ENCODE peak calls at places on chromosomes 7 and 10, in nine cellular contexts. A is lower lobe of right lung, J is gastrocnemius medialis, Q is adipocyte, V is ovary, E is heart right ventricle, B is SK-N-SH, K is A549, I is SJSA1. S is an unnamed sample. For H3K4me1, the result is how much of the 10 kb centered on the place peaks cover.

GRCh38 chr10:71957546-71958275 is 6.5 kb upstream of the CHST3 start:
- DNase-seq in A (no peak), J (no peak), E (no peak), K (no peak), V (no peak), B (no peak), I (no peak), Q (peak), S (no peak)

GRCh38 chr7:88888684-88889083 is 93.1 kb upstream of the TEX47 start:
- DNase-seq in Q (peak), J (no peak), V (no peak), B (no peak), I (no peak), E (no peak), K (no peak), A (no peak), S (no peak)

GRCh38 chr7:43038229-43038628 is 74.2 kb upstream of the HECW1 start:
- DNase-seq in E (no peak), V (no peak), J (no peak), Q (peak), I (peak), B (no peak), K (no peak), A (no peak), S (no peak)

GRCh38 chr7:143320620-143321019 is 4.7 kb downstream of the CLCN1 start:
- DNase-seq in B (no peak), V (no peak), J (no peak), K (no peak), A (no peak), I (no peak), Q (no peak), E (no peak), S (no peak)

GRCh38 chr7:112362053-112362650 is 88.1 kb upstream of the IFRD1 start:
- DNase-seq in Q (peak), J (no peak), K (no peak), V (no peak), A (no peak), E (no peak), I (no peak), B (no peak), S (no peak)

GRCh38 chr7:130673066-130673465 is 4.5 kb upstream of the COPG2 start:
- DNase-seq in J (no peak), V (no peak), A (no peak), B (no peak), I (no peak), E (no peak), Q (no peak), K (no peak), S (no peak)

GRCh38 chr7:122304604-122304975 is at the start of gene FEZF1:
- DNase-seq in E (no peak), J (no peak), V (no peak), B (no peak), I (no peak), Q (no peak), K (no peak), A (peak), S (no peak)

GRCh38 chr10:12730809-12731519 is 270.5 kb downstream of the CCDC3 start:
- DNase-seq in E (no peak), I (no peak), J (no peak), Q (no peak), A (no peak), V (no peak), K (no peak), B (no peak), S (peak)

GRCh38 chr7:120941064-120941463 is 9.5 kb upstream of the ING3 start:
- DNase-seq in Q (peak), I (no peak), B (no peak), V (no peak), K (no peak), E (no peak), A (no peak), J (no peak), S (no peak)

GRCh38 chr7:117470777-117471176 is 9.0 kb upstream of the CFTR start:
- DNase-seq in K (no peak), Q (no peak), I (no peak), J (no peak), E (peak), A (no peak), B (no peak), V (no peak), S (no peak)

GRCh38 chr10:24466616-24466949 is 257.1 kb downstream of the ARHGAP21 start:
- DNase-seq in I (no peak), A (no peak), B (no peak), E (no peak), V (no peak), Q (no peak), K (no peak), J (no peak), S (no peak)

GRCh38 chr10:100504101-100504500 is 15.6 kb downstream of the SEC31B start:
- DNase-seq in K (no peak), B (no peak), V (no peak), Q (peak), E (no peak), A (no peak), J (no peak), I (peak), S (no peak)

GRCh38 chr7:28106316-28106957 is 74.2 kb downstream of the JAZF1 start:
- DNase-seq in I (peak), J (peak), V (no peak), Q (peak), A (no peak), K (no peak), E (peak), B (no peak), S (no peak)

GRCh38 chr10:48363617-48364355 is 57.3 kb downstream of the MAPK8 start:
- DNase-seq in B (peak), Q (peak), I (peak), A (no peak), J (peak), K (peak), E (peak), V (no peak), S (no peak)

GRCh38 chr7:42980514-42980913 is 48.3 kb downstream of the MRPL32 start:
- DNase-seq in Q (no peak), A (no peak), E (no peak), I (no peak), K (no peak), V (no peak), J (no peak), B (no peak), S (no peak)

GRCh38 chr7:137755438-137755837 is 91.3 kb downstream of the DGKI start:
- DNase-seq in B (no peak), A (no peak), I (no peak), E (no peak), K (no peak), V (no peak), Q (no peak), J (no peak), S (no peak)

GRCh38 chr7:143974457-143974856 is 19.8 kb downstream of the OR2F1 start:
- DNase-seq in A (no peak), B (no peak), J (no peak), K (peak), I (no peak), V (no peak), E (no peak), Q (no peak), S (no peak)

GRCh38 chr7:73423519-73424485 is 9.8 kb upstream of the FZD9 start:
- DNase-seq in K (no peak), J (no peak), A (no peak), B (no peak), I (no peak), V (peak), E (peak), Q (peak), S (no peak)

GRCh38 chr7:141533149-141533949 is 17.9 kb upstream of the AGK start:
- DNase-seq in I (peak), Q (peak), V (peak), J (peak), E (peak), B (peak), A (peak), K (peak), S (peak)

GRCh38 chr10:112687647-112688046 is 240.6 kb downstream of the VTI1A start:
- DNase-seq in V (no peak), Q (peak), E (no peak), A (no peak), K (no peak), I (no peak), B (no peak), J (no peak), S (peak)

GRCh38 chr10:79274279-79275104 is 72.8 kb upstream of the PPIF start:
- DNase-seq in E (peak), J (peak), K (no peak), B (peak), I (no peak), A (peak), Q (peak), V (no peak), S (peak)

GRCh38 chr10:71963756-71964668 is at the start of gene CHST3:
- DNase-seq in V (peak), J (no peak), A (peak), Q (peak), B (peak), I (peak), E (peak), K (no peak), S (peak)

GRCh38 chr7:93949468-93949867 is 27.9 kb downstream of the GNG11 start:
- DNase-seq in J (no peak), I (peak), A (no peak), E (no peak), Q (peak), K (peak), V (no peak), B (peak), S (no peak)

GRCh38 chr7:2045559-2046405 is 187.0 kb downstream of the MAD1L1 start:
- DNase-seq in J (no peak), E (no peak), I (no peak), Q (no peak), B (peak), V (no peak), A (peak), K (no peak), S (peak)

GRCh38 chr7:134993877-134994456 is 7.7 kb downstream of the AGBL3 start:
- DNase-seq in J (no peak), Q (no peak), A (no peak), K (no peak), E (no peak), B (no peak), I (no peak), V (no peak), S (no peak)

GRCh38 chr10:10418397-10418796 is 599.3 kb upstream of the CELF2 start:
- DNase-seq in B (no peak), K (no peak), J (no peak), V (no peak), I (no peak), E (no peak), Q (no peak), A (no peak), S (no peak)

GRCh38 chr7:103343758-103344452 is 662 bp downstream of the DNAJC2 start:
- DNase-seq in J (no peak), A (peak), B (peak), E (no peak), I (no peak), Q (peak), V (no peak), K (peak), S (no peak)

GRCh38 chr10:132422931-132423813 is 26.2 kb downstream of the PWWP2B start:
- DNase-seq in E (no peak), J (no peak), Q (no peak), K (no peak), B (no peak), V (no peak), A (no peak), I (no peak), S (no peak)

GRCh38 chr10:3702056-3702546 is 82.9 kb downstream of the KLF6 start:
- DNase-seq in Q (no peak), A (no peak), E (no peak), B (no peak), V (no peak), I (no peak), J (no peak), K (no peak), S (no peak)

GRCh38 chr10:112815238-112816032 is 134.6 kb upstream of the TCF7L2 start:
- DNase-seq in K (no peak), I (peak), J (no peak), E (no peak), B (no peak), V (no peak), Q (peak), A (no peak), S (no peak)

GRCh38 chr10:95739046-95739445 is 16.9 kb upstream of the ENTPD1 start:
- DNase-seq in E (no peak), K (no peak), J (no peak), A (no peak), V (no peak), B (no peak), Q (no peak), I (no peak), S (no peak)

GRCh38 chr10:5482016-5482415 is 17.4 kb downstream of the CALML5 start:
- DNase-seq in J (no peak), I (no peak), Q (no peak), E (no peak), K (no peak), B (no peak), A (no peak), V (no peak), S (peak)

GRCh38 chr7:110179037-110179436 is 911.9 kb upstream of the LRRN3 start:
- DNase-seq in E (no peak), J (no peak), B (no peak), Q (no peak), V (no peak), A (no peak), K (no peak), I (no peak), S (no peak)

GRCh38 chr10:103559776-103560175 is 66.3 kb downstream of the NEURL1 start:
- DNase-seq in E (no peak), B (no peak), K (no peak), J (no peak), A (no peak), V (no peak), Q (no peak), I (no peak), S (no peak)

GRCh38 chr10:103557455-103557854 is 64.0 kb downstream of the NEURL1 start:
- DNase-seq in Q (no peak), K (no peak), B (no peak), A (no peak), I (no peak), J (peak), V (no peak), E (no peak), S (no peak)

GRCh38 chr10:103560886-103561285 is 67.4 kb downstream of the NEURL1 start:
- DNase-seq in A (no peak), B (no peak), V (no peak), E (no peak), I (no peak), K (no peak), J (peak), Q (no peak), S (no peak)

GRCh38 chr10:103556383-103557007 is 63.0 kb downstream of the NEURL1 start:
- DNase-seq in E (no peak), V (no peak), Q (no peak), J (no peak), A (no peak), B (no peak), I (no peak), K (no peak), S (no peak)

DNA sequence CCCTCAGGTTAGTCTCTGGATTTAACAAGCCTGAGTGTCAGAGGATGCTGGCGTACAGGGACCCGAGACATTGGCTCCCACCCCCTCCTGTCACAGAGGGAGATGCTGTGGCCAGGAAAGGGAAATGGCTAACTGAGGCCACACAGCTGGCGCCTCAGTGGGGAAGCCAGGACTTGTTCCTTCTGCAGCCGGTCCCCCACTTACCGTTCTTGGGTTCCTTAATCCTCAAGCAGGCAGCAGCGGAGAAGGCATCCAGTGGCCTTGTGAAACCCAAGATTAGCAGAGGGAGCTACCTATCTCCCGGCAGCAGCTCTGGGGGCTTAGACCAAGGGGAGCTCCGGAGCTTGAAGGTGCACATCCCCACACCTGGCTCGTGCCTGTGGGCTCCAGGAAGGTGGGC is 65.4 kb downstream of the NEURL1 start:
- DNase-seq in J (no peak), E (no peak), A (no peak), B (no peak), I (no peak), K (no peak), Q (no peak), V (no peak), S (no peak)
- H3K4me3 ChIP-seq in J (no peak), E (no peak), A (no peak), B (no peak), I (no peak), K (no peak), Q (no peak), V (no peak), S (no peak)

DNA sequence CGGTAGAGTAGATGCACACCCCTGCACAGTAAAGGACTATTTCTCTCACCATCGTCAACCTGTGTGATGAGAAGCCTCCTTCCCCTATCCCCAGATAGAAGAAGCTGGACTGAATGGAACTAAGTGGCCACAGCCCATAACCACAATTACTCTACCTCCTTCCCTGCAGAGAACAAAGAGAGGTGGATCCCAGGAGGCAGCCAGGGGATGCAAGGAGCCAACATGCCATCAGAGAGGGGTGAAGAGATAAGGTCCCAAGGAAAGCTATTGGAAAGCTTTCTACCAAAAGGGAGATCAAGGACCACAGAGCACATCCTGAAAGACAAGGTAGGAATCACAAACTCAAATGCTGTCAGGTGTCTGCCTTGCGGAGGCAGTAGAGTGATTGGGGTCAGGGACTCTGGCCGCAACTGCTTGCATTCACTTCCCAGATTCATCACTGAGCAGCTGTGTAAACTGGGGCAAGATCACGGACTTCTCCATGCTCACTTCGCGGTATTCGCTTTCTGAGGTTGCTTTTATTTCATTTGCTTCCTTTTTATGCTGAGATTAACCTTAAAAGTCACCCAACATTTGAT is 81.6 kb upstream of the MYO3A start:
- DNase-seq in V (no peak), Q (no peak), E (no peak), A (no peak), J (no peak), K (no peak), B (no peak), I (no peak), S (no peak)
- H3K4me1 ChIP-seq in V (under half), Q (under half), E (under half), A (under half), J (under half), K (under half), B (under half), I (under half), S (under half)

GRCh38 chr7:23529262-23529859 is 2.4 kb downstream of the TRA2A start:
- DNase-seq in J (no peak), Q (no peak), B (no peak), A (no peak), K (no peak), V (no peak), E (no peak), I (no peak), S (no peak)
- H3K4me3 ChIP-seq in J (peak), Q (peak), B (peak), A (peak), K (peak), V (no peak), E (no peak), I (no peak), S (peak)

GRCh38 chr10:43043773-43044394 is 33.0 kb upstream of the RET start:
- DNase-seq in V (peak), Q (no peak), I (no peak), J (no peak), E (no peak), A (peak), K (no peak), B (peak), S (peak)

GRCh38 chr10:43044444-43045245 is 32.2 kb upstream of the RET start:
- DNase-seq in I (no peak), B (peak), A (peak), V (peak), J (no peak), E (no peak), K (no peak), Q (no peak), S (peak)

GRCh38 chr10:43041422-43042342 is 35.2 kb upstream of the RET start:
- DNase-seq in A (peak), V (peak), E (no peak), I (no peak), J (no peak), K (no peak), Q (no peak), B (peak), S (peak)

GRCh38 chr10:43042503-43043341 is 34.1 kb upstream of the RET start:
- DNase-seq in B (peak), K (no peak), I (no peak), Q (no peak), A (peak), J (no peak), E (no peak), V (no peak), S (peak)

GRCh38 chr10:43043342-43043772 is 33.5 kb upstream of the RET start:
- DNase-seq in Q (no peak), J (no peak), B (peak), K (no peak), A (peak), E (no peak), V (peak), I (no peak), S (no peak)
- H3K4me1 ChIP-seq in Q (under half), J (under half), B (under half), K (under half), A (under half), E (under half), V (under half), I (under half), S (under half)

DNA sequence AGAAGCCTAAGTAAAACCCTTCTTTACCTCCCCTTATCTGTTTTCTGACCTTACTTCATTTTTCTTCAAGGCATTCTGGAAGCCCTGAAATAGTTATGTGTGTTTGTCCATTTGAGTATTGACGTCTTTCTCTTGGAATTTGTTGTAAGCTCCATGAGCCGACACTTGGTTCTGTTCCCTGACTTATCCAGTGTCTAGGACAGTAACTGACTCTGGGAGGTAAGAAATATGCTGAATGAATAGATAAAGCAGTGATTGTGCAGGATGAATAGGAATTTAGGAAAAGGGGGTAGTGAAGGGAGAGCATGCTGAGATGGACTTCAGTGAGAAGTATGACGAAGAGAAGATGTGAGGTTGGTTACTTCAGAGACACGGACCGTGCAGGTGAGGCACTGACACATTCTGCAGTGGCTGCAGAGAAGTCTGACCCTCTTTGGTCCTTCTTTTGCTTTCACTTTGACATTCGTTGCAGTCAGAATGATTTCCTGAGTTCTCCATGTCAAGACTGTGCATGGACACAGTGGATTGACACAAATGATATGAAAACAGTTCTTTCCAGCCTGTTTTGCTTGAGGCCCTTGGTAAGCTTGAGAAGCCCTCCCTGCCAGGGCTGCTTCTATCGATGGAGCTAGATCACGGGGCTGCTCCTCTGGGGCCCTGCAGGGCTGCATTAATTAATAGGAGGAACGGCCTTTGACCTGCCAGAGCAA is 261.5 kb upstream of the SORCS1 start:
- DNase-seq in Q (no peak), V (no peak), I (no peak), E (no peak), A (no peak), J (no peak), B (no peak), K (no peak), S (no peak)
- H3K4me3 ChIP-seq in Q (peak), V (no peak), I (no peak), E (no peak), A (no peak), J (no peak), B (no peak), K (no peak), S (no peak)

S was measured in tibial artery.